ENCODE peak calls at places on chromosomes 2 and 18, in nine cellular contexts. One of them, this sample, is unnamed.

GRCh38 chr18:60411715-60412114 is 39.1 kb upstream of the MC4R start:
- DNase-seq in cardiac fibroblast: no peak
- DNase-seq in HT-29: peak
- DNase-seq in BJ: no peak
- DNase-seq in HFF-Myc: no peak
- DNase-seq in cardiac muscle cell: peak
- DNase-seq in pulmonary artery endothelial cell: no peak
- DNase-seq in dorsolateral prefrontal cortex: no peak
- DNase-seq in RWPE1: no peak
- DNase-seq in this sample: no peak

GRCh38 chr18:12008181-12008767 is 27.0 kb downstream of the IMPA2 start:
- DNase-seq in cardiac fibroblast: no peak
- DNase-seq in HT-29: peak
- DNase-seq in BJ: no peak
- DNase-seq in HFF-Myc: no peak
- DNase-seq in cardiac muscle cell: no peak
- DNase-seq in pulmonary artery endothelial cell: no peak
- DNase-seq in dorsolateral prefrontal cortex: no peak
- DNase-seq in RWPE1: no peak
- DNase-seq in this sample: no peak

GRCh38 chr18:61528961-61529360 is 195.7 kb downstream of the CDH20 start:
- DNase-seq in cardiac fibroblast: no peak
- DNase-seq in HT-29: no peak
- DNase-seq in BJ: no peak
- DNase-seq in HFF-Myc: no peak
- DNase-seq in cardiac muscle cell: no peak
- DNase-seq in pulmonary artery endothelial cell: no peak
- DNase-seq in dorsolateral prefrontal cortex: no peak
- DNase-seq in RWPE1: no peak
- DNase-seq in this sample: no peak

GRCh38 chr2:71566271-71566858 is 113.0 kb downstream of the DYSF start:
- DNase-seq in cardiac fibroblast: no peak
- DNase-seq in HT-29: no peak
- DNase-seq in BJ: peak
- DNase-seq in HFF-Myc: no peak
- DNase-seq in cardiac muscle cell: no peak
- DNase-seq in pulmonary artery endothelial cell: no peak
- DNase-seq in dorsolateral prefrontal cortex: no peak
- DNase-seq in RWPE1: no peak
- DNase-seq in this sample: peak

GRCh38 chr2:155997538-155997937 is 335.0 kb downstream of the NR4A2 start:
- DNase-seq in cardiac fibroblast: no peak
- DNase-seq in HT-29: no peak
- DNase-seq in BJ: no peak
- DNase-seq in HFF-Myc: no peak
- DNase-seq in cardiac muscle cell: no peak
- DNase-seq in pulmonary artery endothelial cell: no peak
- DNase-seq in dorsolateral prefrontal cortex: no peak
- DNase-seq in RWPE1: peak
- DNase-seq in this sample: no peak

GRCh38 chr2:186059096-186059495 is 320.5 kb downstream of the FSIP2 start:
- DNase-seq in cardiac fibroblast: peak
- DNase-seq in HT-29: peak
- DNase-seq in BJ: no peak
- DNase-seq in HFF-Myc: no peak
- DNase-seq in cardiac muscle cell: peak
- DNase-seq in pulmonary artery endothelial cell: no peak
- DNase-seq in dorsolateral prefrontal cortex: no peak
- DNase-seq in RWPE1: no peak
- DNase-seq in this sample: no peak

GRCh38 chr2:201643216-201643651 is at the start of gene TMEM237:
- DNase-seq in cardiac fibroblast: peak
- DNase-seq in HT-29: peak
- DNase-seq in BJ: no peak
- DNase-seq in HFF-Myc: no peak
- DNase-seq in cardiac muscle cell: peak
- DNase-seq in pulmonary artery endothelial cell: no peak
- DNase-seq in dorsolateral prefrontal cortex: no peak
- DNase-seq in RWPE1: peak
- DNase-seq in this sample: peak

GRCh38 chr2:105409717-105410116 is 10.9 kb upstream of the FHL2 start:
- DNase-seq in cardiac fibroblast: peak
- DNase-seq in HT-29: peak
- DNase-seq in BJ: peak
- DNase-seq in HFF-Myc: no peak
- DNase-seq in cardiac muscle cell: no peak
- DNase-seq in pulmonary artery endothelial cell: no peak
- DNase-seq in dorsolateral prefrontal cortex: peak
- DNase-seq in RWPE1: peak
- DNase-seq in this sample: peak

GRCh38 chr2:160397530-160397865 is 96.1 kb downstream of the RBMS1 start:
- DNase-seq in cardiac fibroblast: peak
- DNase-seq in HT-29: no peak
- DNase-seq in BJ: no peak
- DNase-seq in HFF-Myc: no peak
- DNase-seq in cardiac muscle cell: no peak
- DNase-seq in pulmonary artery endothelial cell: no peak
- DNase-seq in dorsolateral prefrontal cortex: no peak
- DNase-seq in RWPE1: peak
- DNase-seq in this sample: no peak

GRCh38 chr2:207163815-207164747 is 1.7 kb downstream of the KLF7 start:
- DNase-seq in cardiac fibroblast: peak
- DNase-seq in HT-29: no peak
- DNase-seq in BJ: no peak
- DNase-seq in HFF-Myc: no peak
- DNase-seq in cardiac muscle cell: peak
- DNase-seq in pulmonary artery endothelial cell: peak
- DNase-seq in dorsolateral prefrontal cortex: peak
- DNase-seq in RWPE1: no peak
- DNase-seq in this sample: peak

This sample was measured in coronary artery.